ENCODE peak calls at places on chromosomes 12 and 14, in four cellular contexts. S is activated CD4-positive, alpha-beta T cell treated with anti-CD3 and anti-CD28 coated beads for 36 hours; P is ovary; R is nucleus accumbens. B is an unnamed sample.

GRCh38 chr12:75717902-75718301 is 206.5 kb upstream of the KRR1 start:
- DNase-seq in S (no peak), P (no peak), R (no peak), B (no peak)

GRCh38 chr12:78787576-78787975 is 77.0 kb upstream of the SYT1 start:
- DNase-seq in S (no peak), P (no peak), R (no peak), B (no peak)

GRCh38 chr12:32895688-32896437 is 714 bp downstream of the PKP2 start:
- DNase-seq in S (peak), P (peak), R (no peak), B (no peak)

GRCh38 chr14:104507443-104507842 is 72.1 kb upstream of the C14orf180 start:
- DNase-seq in S (no peak), P (no peak), R (no peak), B (no peak)

GRCh38 chr14:104552738-104553125 is 26.8 kb upstream of the C14orf180 start:
- DNase-seq in S (peak), P (no peak), R (no peak), B (no peak)

GRCh38 chr12:54175130-54175963 is 13.4 kb downstream of the SMUG1 start:
- DNase-seq in S (no peak), P (no peak), R (no peak), B (no peak)

GRCh38 chr12:967641-968040 is 18.1 kb upstream of the RAD52 start:
- DNase-seq in S (no peak), P (no peak), R (no peak), B (no peak)

GRCh38 chr14:51750542-51750941 is 98.8 kb downstream of the FRMD6 start:
- DNase-seq in S (peak), P (no peak), R (no peak), B (no peak)

GRCh38 chr14:23121401-23121800 is 2.3 kb upstream of the CEBPE start:
- DNase-seq in S (peak), P (peak), R (no peak), B (no peak)

GRCh38 chr12:120692524-120693033 is 5.6 kb downstream of the MLEC start:
- DNase-seq in S (no peak), P (no peak), R (no peak), B (no peak)

B was measured in anterior cingulate cortex.